ENCODE peak calls at places on chromosomes 11 and 22, in five cellular contexts. Y, G, C, K and H are unnamed samples.

GRCh38 chr11:92482502-92482901 is 257.9 kb downstream of the FAT3 start:
- DNase-seq in G (no peak), K (no peak), C (no peak), Y (no peak), H (no peak)

GRCh38 chr11:119339581-119340334 is 925 bp downstream of the C1QTNF5 start:
- DNase-seq in Y (no peak), K (peak; percentile 95), C (peak; percentile 27), G (no peak), H (no peak)

GRCh38 chr22:46681010-46681409 is 57.0 kb downstream of the CERK start:
- DNase-seq in K (peak; percentile 78), C (no peak), G (no peak), Y (no peak), H (no peak)

GRCh38 chr11:61489833-61490585 is 18.5 kb upstream of the LRRC10B start:
- DNase-seq in K (peak; percentile 80), Y (no peak), G (no peak), C (no peak), H (no peak)

GRCh38 chr11:111639226-111639925 is 37.1 kb downstream of the SIK2 start:
- DNase-seq in C (no peak), K (no peak), G (no peak), Y (no peak), H (no peak)

GRCh38 chr22:22748297-22748743 is 103.9 kb downstream of the GGTLC2 start:
- DNase-seq in C (peak; percentile 18), K (peak; percentile 44), Y (no peak), G (peak; percentile 16), H (no peak)

GRCh38 chr11:75301602-75302345 is 49.7 kb downstream of the ARRB1 start:
- DNase-seq in C (no peak), Y (no peak), K (no peak), G (no peak), H (no peak)

GRCh38 chr11:119484741-119485605 is 62.0 kb upstream of the THY1 start:
- DNase-seq in G (no peak), K (no peak), Y (no peak), C (no peak), H (no peak)

GRCh38 chr11:111836766-111837165 is 34.6 kb downstream of the ALG9 start:
- DNase-seq in Y (no peak), K (no peak), G (no peak), C (no peak), H (no peak)

GRCh38 chr22:39592104-39593060 is 21.8 kb downstream of the CACNA1I start:
- DNase-seq in Y (no peak), C (no peak), K (peak; percentile 49), G (no peak), H (no peak)

GRCh38 chr11:123560001-123560400 is 94.4 kb downstream of the SCN3B start:
- DNase-seq in Y (no peak), K (peak; percentile 72), G (no peak), C (peak; percentile 63), H (no peak)

GRCh38 chr22:24542641-24543040 is 12.3 kb downstream of the GUCD1 start:
- DNase-seq in Y (no peak), K (no peak), G (no peak), C (no peak), H (no peak)

GRCh38 chr11:92149996-92150395 is 74.6 kb upstream of the FAT3 start:
- DNase-seq in Y (no peak), C (no peak), K (no peak), G (no peak), H (no peak)

GRCh38 chr11:82980292-82980691 is 78.8 kb downstream of the DDIAS start:
- DNase-seq in K (no peak), Y (no peak), C (no peak), G (no peak), H (peak; percentile 62)

GRCh38 chr11:62856333-62856910 is 17.0 kb upstream of the WDR74 start:
- DNase-seq in G (no peak), Y (no peak), K (no peak), C (no peak), H (no peak)

GRCh38 chr22:45336971-45337431 is 27.3 kb downstream of the FAM118A start:
- DNase-seq in G (no peak), K (no peak), Y (no peak), C (peak; percentile 23), H (no peak)

GRCh38 chr11:27934830-27935145 is 173.2 kb downstream of the KIF18A start:
- DNase-seq in K (peak; percentile 4), C (no peak), Y (no peak), G (no peak), H (peak; percentile 57)

GRCh38 chr11:16969010-16970004 is 44.9 kb downstream of the PLEKHA7 start:
- DNase-seq in G (no peak), Y (no peak), C (no peak), K (peak; percentile 70), H (no peak)

GRCh38 chr11:96263361-96263763 is 79.6 kb downstream of the MAML2 start:
- DNase-seq in G (no peak), K (no peak), C (no peak), Y (no peak), H (peak; percentile 48)

GRCh38 chr11:134350381-134350780 is 18.6 kb downstream of the GLB1L2 start:
- DNase-seq in C (no peak), G (no peak), K (no peak), Y (no peak), H (no peak)

GRCh38 chr11:64809781-64810241 is 540 bp downstream of the MEN1 start:
- DNase-seq in Y (no peak), C (no peak), K (peak; percentile 81), G (no peak), H (peak; percentile 6)

GRCh38 chr22:19717691-19718254 is 3.5 kb downstream of the SEPTIN5 start:
- DNase-seq in C (peak; percentile 34), G (peak; percentile 75), K (peak; percentile 97), Y (no peak), H (no peak)

GRCh38 chr11:8090756-8091155 is 9.7 kb downstream of the TUB start:
- DNase-seq in K (peak; percentile 79), Y (peak; percentile 44), G (no peak), C (no peak), H (no peak)

GRCh38 chr11:8055111-8055835 is 25.7 kb upstream of the TUB start:
- DNase-seq in K (no peak), Y (no peak), G (no peak), C (no peak), H (no peak)

GRCh38 chr11:121649798-121650197 is 197.0 kb upstream of the SORL1-AS1 start:
- DNase-seq in K (no peak), C (no peak), Y (no peak), G (no peak), H (no peak)

GRCh38 chr11:69497221-69497787 is 15.8 kb downstream of the LINC01488 start:
- DNase-seq in K (no peak), Y (peak; percentile 21), G (no peak), C (peak; percentile 25), H (no peak)

GRCh38 chr22:45263790-45264269 is 20.9 kb upstream of the UPK3A start:
- DNase-seq in C (peak; percentile 31), K (peak; percentile 94), G (no peak), Y (no peak), H (peak; percentile 68)

GRCh38 chr11:623999-624704 is 603 bp downstream of the CDHR5 start:
- DNase-seq in C (no peak), K (no peak), G (no peak), Y (no peak), H (no peak)

GRCh38 chr22:48137640-48138039 is 1375.2 kb downstream of the TBC1D22A start:
- DNase-seq in K (no peak), C (no peak), Y (no peak), G (no peak), H (no peak)

GRCh38 chr11:35418847-35419712 is at the start of gene SLC1A2:
- DNase-seq in G (no peak), K (peak; percentile 78), C (peak; percentile 51), Y (no peak), H (no peak)

GRCh38 chr11:71284525-71285092 is 32.2 kb upstream of the SHANK2 start:
- DNase-seq in C (no peak), G (no peak), Y (no peak), K (peak; percentile 57), H (no peak)

GRCh38 chr11:8296203-8296602 is 32.5 kb upstream of the LMO1 start:
- DNase-seq in C (no peak), Y (no peak), K (no peak), G (no peak), H (no peak)

DNA sequence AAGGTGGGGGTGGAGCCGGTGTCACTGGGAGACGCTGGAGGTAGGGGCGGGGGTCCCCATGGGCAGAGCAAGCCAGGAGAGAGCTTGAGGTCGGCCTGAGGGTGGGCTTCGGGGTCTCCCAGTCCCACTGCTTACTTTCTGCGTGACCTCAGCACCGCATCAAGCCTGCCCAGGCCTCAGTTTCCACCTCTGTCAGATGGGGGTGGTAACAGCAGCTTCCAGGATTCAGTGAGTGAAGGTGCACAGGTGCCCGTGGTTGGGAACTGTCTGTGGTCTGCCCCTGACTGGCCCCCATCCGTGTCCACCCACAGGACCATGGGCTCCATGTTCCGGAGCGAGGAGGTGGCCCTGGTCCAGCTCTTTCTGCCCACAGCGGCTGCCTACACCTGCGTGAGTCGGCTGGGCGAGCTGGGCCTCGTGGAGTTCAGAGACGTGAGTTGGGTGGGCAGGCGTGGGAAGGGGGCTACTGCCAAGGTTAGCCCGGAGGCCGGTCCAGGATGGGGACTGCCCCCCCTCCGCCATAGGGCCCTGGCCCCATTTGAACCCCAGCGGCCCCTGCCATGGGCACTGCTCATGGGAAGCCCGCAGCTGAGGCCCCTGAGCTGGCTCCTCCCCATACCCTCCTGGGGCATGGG is 2.2 kb downstream of the TCIRG1 start:
- DNase-seq in G (no peak), Y (no peak), K (peak; percentile 38), C (no peak), H (no peak)
- H3K27ac ChIP-seq in G (peak overlapping the region; percentile 77), Y (no peak overlapping the region), K (no peak overlapping the region), C (peak overlapping the region; percentile 59), H (peak overlapping the region; percentile 45)

GRCh38 chr11:94675239-94675638 is 92.9 kb upstream of the AMOTL1 start:
- DNase-seq in Y (no peak), G (no peak), C (no peak), K (no peak), H (peak; percentile 79)
- H3K27ac ChIP-seq in Y (no peak overlapping the region), G (no peak overlapping the region), C (no peak overlapping the region), K (no peak overlapping the region), H (peak overlapping the region; percentile 81)

GRCh38 chr22:27409299-27409698 is 392.3 kb downstream of the MN1 start:
- DNase-seq in G (no peak), C (no peak), K (no peak), Y (no peak), H (no peak)

GRCh38 chr22:27406389-27406861 is 395.1 kb downstream of the MN1 start:
- DNase-seq in C (no peak), Y (no peak), G (no peak), K (no peak), H (no peak)

GRCh38 chr22:27405672-27406388 is 395.7 kb downstream of the MN1 start:
- DNase-seq in C (no peak), K (peak; percentile 82), Y (peak; percentile 25), G (no peak), H (no peak)

GRCh38 chr22:27408068-27408467 is 393.5 kb downstream of the MN1 start:
- DNase-seq in K (no peak), G (no peak), Y (no peak), C (no peak), H (no peak)

GRCh38 chr22:27407369-27407985 is 394.1 kb downstream of the MN1 start:
- DNase-seq in K (no peak), Y (no peak), C (no peak), G (no peak), H (no peak)
- H3K27ac ChIP-seq in K (no peak overlapping the region), Y (no peak overlapping the region), C (peak overlapping the region; percentile 58), G (no peak overlapping the region), H (no peak overlapping the region)

GRCh38 chr11:10604340-10604748 is 35.9 kb upstream of the LYVE1 start:
- DNase-seq in C (no peak), K (no peak), Y (no peak), G (no peak), H (no peak)
- H3K27ac ChIP-seq in C (peak overlapping the region; percentile 68), K (no peak overlapping the region), Y (no peak overlapping the region), G (no peak overlapping the region), H (peak overlapping the region; percentile 71)